ENCODE peak calls at places on chromosomes 16 and 17, in eight cellular contexts. A, X, N, H, Z, G, C and V are unnamed samples.

GRCh38 chr16:19843371-19843770 is 41.3 kb downstream of the GPRC5B start:
- DNase-seq in A (no peak), X (no peak), N (no peak), H (peak), Z (no peak), G (no peak), C (no peak), V (no peak)

GRCh38 chr17:14428640-14429029 is 127.8 kb downstream of the HS3ST3B1 start:
- DNase-seq in A (no peak), X (peak), N (no peak), H (no peak), Z (no peak), G (no peak), C (no peak), V (no peak)

GRCh38 chr16:57966133-57966805 is 4.7 kb downstream of the CNGB1 start:
- DNase-seq in A (no peak), X (no peak), N (no peak), H (no peak), Z (no peak), G (no peak), C (no peak), V (no peak)

GRCh38 chr17:40025991-40026815 is 11.0 kb downstream of the CSF3 start:
- DNase-seq in A (no peak), X (peak), N (no peak), H (peak), Z (no peak), G (no peak), C (no peak), V (no peak)

GRCh38 chr17:16962804-16963203 is 9.1 kb downstream of the TNFRSF13B start:
- DNase-seq in A (no peak), X (peak), N (no peak), H (no peak), Z (no peak), G (no peak), C (no peak), V (no peak)

GRCh38 chr16:4915226-4915761 is 21.7 kb downstream of the PPL start:
- DNase-seq in A (no peak), X (no peak), N (no peak), H (peak), Z (no peak), G (peak), C (no peak), V (no peak)

GRCh38 chr17:35666967-35667552 is 64.4 kb upstream of the RASL10B start:
- DNase-seq in A (no peak), X (peak), N (no peak), H (peak), Z (no peak), G (no peak), C (no peak), V (no peak)

GRCh38 chr16:4336701-4337539 is 14.2 kb downstream of the PAM16 start:
- DNase-seq in A (no peak), X (no peak), N (no peak), H (no peak), Z (no peak), G (no peak), C (no peak), V (no peak)

GRCh38 chr17:42422412-42422957 is 571 bp downstream of the CAVIN1 start:
- DNase-seq in A (no peak), X (peak), N (peak), H (peak), Z (no peak), G (no peak), C (peak), V (no peak)

GRCh38 chr16:27841911-27842310 is 221.6 kb downstream of the GSG1L start:
- DNase-seq in A (no peak), X (peak), N (no peak), H (no peak), Z (no peak), G (no peak), C (no peak), V (peak)

GRCh38 chr16:5025171-5025632 is 8.5 kb downstream of the NAGPA start:
- DNase-seq in A (no peak), X (peak), N (no peak), H (no peak), Z (no peak), G (no peak), C (peak), V (no peak)

GRCh38 chr16:51151435-51151950 is 423 bp upstream of the SALL1 start:
- DNase-seq in A (no peak), X (no peak), N (no peak), H (no peak), Z (no peak), G (no peak), C (peak), V (no peak)

GRCh38 chr17:8994319-8994718 is 27.0 kb upstream of the NTN1 start:
- DNase-seq in A (no peak), X (peak), N (peak), H (peak), Z (peak), G (no peak), C (peak), V (peak)

GRCh38 chr17:12519956-12520594 is 145.6 kb upstream of the MYOCD start:
- DNase-seq in A (no peak), X (no peak), N (no peak), H (no peak), Z (no peak), G (peak), C (no peak), V (no peak)

GRCh38 chr16:57899771-57900661 is 70.9 kb downstream of the CNGB1 start:
- DNase-seq in A (no peak), X (peak), N (peak), H (peak), Z (peak), G (peak), C (peak), V (peak)

GRCh38 chr17:13638855-13639458 is 37.2 kb upstream of the HS3ST3A1 start:
- DNase-seq in A (no peak), X (no peak), N (no peak), H (peak), Z (no peak), G (no peak), C (no peak), V (no peak)

GRCh38 chr17:75289832-75290337 is 652 bp upstream of the SLC25A19 start:
- DNase-seq in A (no peak), X (peak), N (no peak), H (peak), Z (peak), G (no peak), C (peak), V (peak)
- TF ChIP-seq CTCF in A (no peak), X (peak), N (no peak), H (peak), Z (peak), G (peak), C (peak), V (no peak)

DNA sequence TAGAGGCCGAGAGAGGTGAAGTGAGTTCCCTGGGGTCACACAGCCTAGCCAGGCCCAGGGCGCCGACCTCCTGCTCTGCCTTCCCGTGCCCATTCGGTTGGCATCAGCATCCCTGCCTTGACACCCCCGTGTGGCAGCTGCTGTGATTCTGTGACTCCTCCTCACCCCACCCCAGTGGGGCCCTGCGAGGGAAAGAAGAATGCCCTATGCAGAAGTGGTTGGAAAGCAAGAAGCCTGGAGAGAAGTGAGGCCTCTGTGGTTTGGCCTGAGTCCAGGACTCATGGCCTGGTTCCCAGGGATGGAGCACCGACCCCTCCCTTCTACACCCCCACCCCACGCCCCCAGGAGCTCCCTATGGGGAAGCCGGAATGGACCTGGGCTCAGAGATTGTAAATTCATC is 296.2 kb downstream of the SEC14L1 start:
- DNase-seq in A (no peak), X (no peak), N (no peak), H (no peak), Z (no peak), G (no peak), C (peak), V (no peak)
- H3K4me3 ChIP-seq in A (no peak), X (no peak), N (no peak), H (no peak), Z (peak), G (no peak), C (no peak), V (no peak)

GRCh38 chr17:75130632-75131277 is 787 bp downstream of the NT5C start:
- DNase-seq in A (no peak), X (peak), N (peak), H (peak), Z (no peak), G (no peak), C (no peak), V (no peak)
- TF ChIP-seq CTCF in A (peak), X (peak), N (peak), H (peak), Z (peak), G (peak), C (peak), V (no peak)

GRCh38 chr17:43713494-43714162 is 45.0 kb downstream of the SOST start:
- DNase-seq in A (no peak), X (no peak), N (no peak), H (peak), Z (no peak), G (no peak), C (peak), V (no peak)

GRCh38 chr17:43717913-43718312 is 40.7 kb downstream of the SOST start:
- DNase-seq in A (no peak), X (no peak), N (no peak), H (no peak), Z (no peak), G (no peak), C (no peak), V (no peak)

GRCh38 chr17:43712397-43712796 is 46.2 kb downstream of the SOST start:
- DNase-seq in A (no peak), X (no peak), N (no peak), H (no peak), Z (no peak), G (no peak), C (no peak), V (no peak)

GRCh38 chr17:43710101-43710500 is 48.4 kb upstream of the MEOX1 start:
- DNase-seq in A (no peak), X (no peak), N (no peak), H (peak), Z (no peak), G (no peak), C (no peak), V (no peak)

GRCh38 chr17:43714338-43715149 is 44.0 kb downstream of the SOST start:
- DNase-seq in A (no peak), X (no peak), N (no peak), H (peak), Z (no peak), G (no peak), C (no peak), V (no peak)
- H3K4me3 ChIP-seq in A (no peak), X (no peak), N (no peak), H (no peak), Z (no peak), G (no peak), C (no peak), V (no peak)